ENCODE peak calls at places on chromosomes 7 and 10, in eight cellular contexts. One of them, this sample, is unnamed.

GRCh38 chr7:24477807-24478655 is 95.2 kb upstream of the PALS2 start:
- DNase-seq in sigmoid colon: no peak
- DNase-seq in PC-3: peak
- DNase-seq in GM20000: no peak
- DNase-seq in IMR-90: peak
- DNase-seq in dorsolateral prefrontal cortex: no peak
- DNase-seq in lung: no peak
- DNase-seq in MCF 10A: peak
- DNase-seq in this sample: peak

GRCh38 chr7:3164363-3164762 is 120.7 kb upstream of the CARD11 start:
- DNase-seq in sigmoid colon: no peak
- DNase-seq in PC-3: no peak
- DNase-seq in GM20000: no peak
- DNase-seq in IMR-90: no peak
- DNase-seq in dorsolateral prefrontal cortex: no peak
- DNase-seq in lung: no peak
- DNase-seq in MCF 10A: no peak
- DNase-seq in this sample: no peak

GRCh38 chr10:102153093-102153620 is 968 bp downstream of the NOLC1 start:
- DNase-seq in sigmoid colon: no peak
- DNase-seq in PC-3: no peak
- DNase-seq in GM20000: no peak
- DNase-seq in IMR-90: peak
- DNase-seq in dorsolateral prefrontal cortex: no peak
- DNase-seq in lung: no peak
- DNase-seq in MCF 10A: peak
- DNase-seq in this sample: no peak

GRCh38 chr10:125162181-125162906 is 2.0 kb upstream of the CTBP2 start:
- DNase-seq in sigmoid colon: peak
- DNase-seq in PC-3: peak
- DNase-seq in GM20000: no peak
- DNase-seq in IMR-90: no peak
- DNase-seq in dorsolateral prefrontal cortex: no peak
- DNase-seq in lung: no peak
- DNase-seq in MCF 10A: no peak
- DNase-seq in this sample: no peak

GRCh38 chr7:138163800-138164199 is 87.5 kb downstream of the AKR1D1 start:
- DNase-seq in sigmoid colon: no peak
- DNase-seq in PC-3: no peak
- DNase-seq in GM20000: no peak
- DNase-seq in IMR-90: no peak
- DNase-seq in dorsolateral prefrontal cortex: no peak
- DNase-seq in lung: no peak
- DNase-seq in MCF 10A: no peak
- DNase-seq in this sample: no peak

GRCh38 chr7:47194516-47194915 is 387.4 kb downstream of the TNS3 start:
- DNase-seq in sigmoid colon: no peak
- DNase-seq in PC-3: no peak
- DNase-seq in GM20000: no peak
- DNase-seq in IMR-90: no peak
- DNase-seq in dorsolateral prefrontal cortex: no peak
- DNase-seq in lung: no peak
- DNase-seq in MCF 10A: no peak
- DNase-seq in this sample: no peak

GRCh38 chr10:70458329-70459060 is 17.0 kb upstream of the NODAL start:
- DNase-seq in sigmoid colon: peak
- DNase-seq in PC-3: peak
- DNase-seq in GM20000: no peak
- DNase-seq in IMR-90: peak
- DNase-seq in dorsolateral prefrontal cortex: no peak
- DNase-seq in lung: peak
- DNase-seq in MCF 10A: no peak
- DNase-seq in this sample: peak

GRCh38 chr10:88330174-88330573 is 252.9 kb downstream of the RNLS start:
- DNase-seq in sigmoid colon: no peak
- DNase-seq in PC-3: no peak
- DNase-seq in GM20000: no peak
- DNase-seq in IMR-90: no peak
- DNase-seq in dorsolateral prefrontal cortex: no peak
- DNase-seq in lung: no peak
- DNase-seq in MCF 10A: peak
- DNase-seq in this sample: no peak

GRCh38 chr10:20962165-20962564 is 65.1 kb upstream of the NEBL start:
- DNase-seq in sigmoid colon: no peak
- DNase-seq in PC-3: no peak
- DNase-seq in GM20000: no peak
- DNase-seq in IMR-90: no peak
- DNase-seq in dorsolateral prefrontal cortex: no peak
- DNase-seq in lung: no peak
- DNase-seq in MCF 10A: peak
- DNase-seq in this sample: no peak

GRCh38 chr7:18468794-18469193 is 26.8 kb upstream of the HDAC9 start:
- DNase-seq in sigmoid colon: no peak
- DNase-seq in PC-3: no peak
- DNase-seq in GM20000: peak
- DNase-seq in IMR-90: no peak
- DNase-seq in dorsolateral prefrontal cortex: no peak
- DNase-seq in lung: no peak
- DNase-seq in MCF 10A: no peak
- DNase-seq in this sample: no peak

GRCh38 chr7:51472017-51472296 is 155.3 kb upstream of the COBL start:
- DNase-seq in sigmoid colon: no peak
- DNase-seq in PC-3: no peak
- DNase-seq in GM20000: no peak
- DNase-seq in IMR-90: no peak
- DNase-seq in dorsolateral prefrontal cortex: no peak
- DNase-seq in lung: no peak
- DNase-seq in MCF 10A: no peak
- DNase-seq in this sample: no peak

GRCh38 chr7:85489498-85489897 is 302.6 kb upstream of the SEMA3D start:
- DNase-seq in sigmoid colon: no peak
- DNase-seq in PC-3: peak
- DNase-seq in GM20000: no peak
- DNase-seq in IMR-90: peak
- DNase-seq in dorsolateral prefrontal cortex: no peak
- DNase-seq in lung: no peak
- DNase-seq in MCF 10A: no peak
- DNase-seq in this sample: peak

GRCh38 chr7:79180533-79180932 is 272.9 kb downstream of the MAGI2 start:
- DNase-seq in sigmoid colon: no peak
- DNase-seq in PC-3: no peak
- DNase-seq in GM20000: no peak
- DNase-seq in IMR-90: no peak
- DNase-seq in dorsolateral prefrontal cortex: no peak
- DNase-seq in lung: no peak
- DNase-seq in MCF 10A: no peak
- DNase-seq in this sample: peak

GRCh38 chr10:101557541-101557940 is 30.5 kb downstream of the POLL start:
- DNase-seq in sigmoid colon: no peak
- DNase-seq in PC-3: no peak
- DNase-seq in GM20000: no peak
- DNase-seq in IMR-90: no peak
- DNase-seq in dorsolateral prefrontal cortex: no peak
- DNase-seq in lung: no peak
- DNase-seq in MCF 10A: no peak
- DNase-seq in this sample: no peak

GRCh38 chr7:149226840-149227494 is 12.5 kb upstream of the ZNF212 start:
- DNase-seq in sigmoid colon: no peak
- DNase-seq in PC-3: no peak
- DNase-seq in GM20000: no peak
- DNase-seq in IMR-90: no peak
- DNase-seq in dorsolateral prefrontal cortex: no peak
- DNase-seq in lung: no peak
- DNase-seq in MCF 10A: peak
- DNase-seq in this sample: no peak

GRCh38 chr10:34584164-34584563 is 230.9 kb downstream of the PARD3 start:
- DNase-seq in sigmoid colon: no peak
- DNase-seq in PC-3: peak
- DNase-seq in GM20000: no peak
- DNase-seq in IMR-90: peak
- DNase-seq in dorsolateral prefrontal cortex: no peak
- DNase-seq in lung: no peak
- DNase-seq in MCF 10A: peak
- DNase-seq in this sample: peak

GRCh38 chr10:11110499-11110898 is 92.8 kb downstream of the CELF2 start:
- DNase-seq in sigmoid colon: peak
- DNase-seq in PC-3: no peak
- DNase-seq in GM20000: no peak
- DNase-seq in IMR-90: no peak
- DNase-seq in dorsolateral prefrontal cortex: no peak
- DNase-seq in lung: no peak
- DNase-seq in MCF 10A: no peak
- DNase-seq in this sample: no peak

GRCh38 chr10:11147723-11148122 is 130.1 kb downstream of the CELF2 start:
- DNase-seq in sigmoid colon: no peak
- DNase-seq in PC-3: no peak
- DNase-seq in GM20000: no peak
- DNase-seq in IMR-90: no peak
- DNase-seq in dorsolateral prefrontal cortex: no peak
- DNase-seq in lung: no peak
- DNase-seq in MCF 10A: no peak
- DNase-seq in this sample: no peak

GRCh38 chr7:141366098-141366621 is 185.1 kb upstream of the AGK start:
- DNase-seq in sigmoid colon: no peak
- DNase-seq in PC-3: no peak
- DNase-seq in GM20000: no peak
- DNase-seq in IMR-90: no peak
- DNase-seq in dorsolateral prefrontal cortex: no peak
- DNase-seq in lung: no peak
- DNase-seq in MCF 10A: peak
- DNase-seq in this sample: no peak

GRCh38 chr7:122006687-122007086 is 133.7 kb downstream of the PTPRZ1 start:
- DNase-seq in sigmoid colon: no peak
- DNase-seq in PC-3: peak
- DNase-seq in GM20000: no peak
- DNase-seq in IMR-90: no peak
- DNase-seq in dorsolateral prefrontal cortex: no peak
- DNase-seq in lung: no peak
- DNase-seq in MCF 10A: peak
- DNase-seq in this sample: no peak
- TF ChIP-seq CTCF in sigmoid colon: no peak
- TF ChIP-seq CTCF in PC-3: no peak
- TF ChIP-seq CTCF in GM20000: no peak
- TF ChIP-seq CTCF in IMR-90: no peak
- TF ChIP-seq CTCF in dorsolateral prefrontal cortex: no peak
- TF ChIP-seq CTCF in lung: no peak
- TF ChIP-seq CTCF in MCF 10A: no peak
- TF ChIP-seq CTCF in this sample: no peak

GRCh38 chr10:96560970-96561887 is 25.6 kb downstream of the TM9SF3 start:
- DNase-seq in sigmoid colon: no peak
- DNase-seq in PC-3: peak
- DNase-seq in GM20000: no peak
- DNase-seq in IMR-90: peak
- DNase-seq in dorsolateral prefrontal cortex: no peak
- DNase-seq in lung: no peak
- DNase-seq in MCF 10A: peak
- DNase-seq in this sample: no peak

GRCh38 chr10:96560489-96560888 is 26.3 kb downstream of the TM9SF3 start:
- DNase-seq in sigmoid colon: no peak
- DNase-seq in PC-3: no peak
- DNase-seq in GM20000: no peak
- DNase-seq in IMR-90: no peak
- DNase-seq in dorsolateral prefrontal cortex: no peak
- DNase-seq in lung: no peak
- DNase-seq in MCF 10A: no peak
- DNase-seq in this sample: no peak

GRCh38 chr10:96556003-96556402 is 30.8 kb downstream of the TM9SF3 start:
- DNase-seq in sigmoid colon: no peak
- DNase-seq in PC-3: peak
- DNase-seq in GM20000: no peak
- DNase-seq in IMR-90: no peak
- DNase-seq in dorsolateral prefrontal cortex: no peak
- DNase-seq in lung: no peak
- DNase-seq in MCF 10A: peak
- DNase-seq in this sample: no peak
- TF ChIP-seq CTCF in sigmoid colon: peak
- TF ChIP-seq CTCF in PC-3: peak
- TF ChIP-seq CTCF in GM20000: peak
- TF ChIP-seq CTCF in IMR-90: peak
- TF ChIP-seq CTCF in dorsolateral prefrontal cortex: peak
- TF ChIP-seq CTCF in lung: no peak
- TF ChIP-seq CTCF in MCF 10A: peak
- TF ChIP-seq CTCF in this sample: peak

DNA sequence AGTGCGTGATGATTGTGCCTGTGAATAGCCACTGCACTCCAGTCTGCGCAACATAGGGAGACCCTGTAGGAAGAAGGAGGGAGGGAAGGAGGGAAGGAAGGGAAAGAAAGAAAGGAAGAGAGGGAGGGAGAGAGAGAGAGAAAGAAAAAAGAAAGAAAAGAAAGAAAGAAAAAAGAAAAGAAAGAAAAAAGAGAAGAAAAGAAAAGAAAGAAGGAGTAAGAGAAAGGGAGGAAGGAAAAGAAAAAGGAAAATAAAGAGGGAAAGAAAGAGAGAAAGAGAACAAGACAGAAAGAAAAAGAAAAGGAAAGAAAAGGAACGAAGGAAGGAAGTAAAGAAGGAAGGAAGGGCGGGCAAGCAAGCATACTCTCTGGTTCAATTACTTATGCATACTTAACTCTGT is 112.9 kb upstream of the ANK3 start:
- DNase-seq in sigmoid colon: no peak
- DNase-seq in PC-3: no peak
- DNase-seq in GM20000: no peak
- DNase-seq in IMR-90: no peak
- DNase-seq in dorsolateral prefrontal cortex: no peak
- DNase-seq in lung: no peak
- DNase-seq in MCF 10A: no peak
- DNase-seq in this sample: no peak
- TF ChIP-seq CTCF in sigmoid colon: no peak
- TF ChIP-seq CTCF in PC-3: no peak
- TF ChIP-seq CTCF in GM20000: no peak
- TF ChIP-seq CTCF in IMR-90: no peak
- TF ChIP-seq CTCF in dorsolateral prefrontal cortex: no peak
- TF ChIP-seq CTCF in lung: no peak
- TF ChIP-seq CTCF in MCF 10A: no peak
- TF ChIP-seq CTCF in this sample: no peak

DNA sequence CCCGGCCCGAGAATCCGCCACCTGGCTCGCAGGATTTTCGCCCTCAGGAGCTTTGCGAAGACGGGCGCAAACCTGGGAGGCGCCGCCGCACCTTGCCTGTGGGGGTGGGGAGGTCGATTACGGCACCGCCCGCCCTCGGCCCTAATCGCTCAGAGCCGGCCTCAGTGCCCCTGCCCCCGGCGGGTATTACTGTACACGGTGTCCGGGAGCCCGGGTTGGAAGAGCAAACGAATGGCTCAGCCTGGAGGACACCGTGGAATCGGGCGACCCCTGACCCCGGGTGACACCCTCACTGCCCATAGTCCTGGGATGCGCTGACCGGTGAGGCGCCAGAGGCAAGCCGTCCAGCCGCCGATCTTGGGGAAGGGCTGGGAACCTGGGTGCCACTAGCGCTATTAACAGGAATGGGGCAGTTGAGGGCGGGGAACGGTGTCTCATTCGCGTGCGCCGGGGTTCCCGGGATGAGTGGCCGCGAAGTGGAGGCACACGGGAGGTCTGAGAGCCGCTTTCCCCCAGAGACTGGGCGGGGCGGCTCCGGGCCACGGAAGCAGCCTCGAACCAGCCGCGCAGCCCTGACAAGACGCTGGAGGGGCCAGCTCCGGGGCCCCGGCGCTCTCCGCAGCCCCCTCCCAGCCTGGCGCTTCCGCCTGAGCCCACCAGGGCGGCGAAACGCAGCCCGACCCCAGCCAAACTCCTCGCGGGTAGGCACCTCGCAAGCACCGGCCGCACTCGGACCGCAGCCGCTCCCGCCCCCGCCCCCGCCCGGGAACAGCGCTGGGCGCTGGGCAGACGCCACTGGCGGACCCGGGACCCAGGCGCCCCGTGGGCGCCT is 167.5 kb downstream of the NRF1 start:
- DNase-seq in sigmoid colon: no peak
- DNase-seq in PC-3: peak
- DNase-seq in GM20000: peak
- DNase-seq in IMR-90: no peak
- DNase-seq in dorsolateral prefrontal cortex: no peak
- DNase-seq in lung: no peak
- DNase-seq in MCF 10A: peak
- DNase-seq in this sample: no peak
- TF ChIP-seq CTCF in sigmoid colon: no peak
- TF ChIP-seq CTCF in PC-3: no peak
- TF ChIP-seq CTCF in GM20000: no peak
- TF ChIP-seq CTCF in IMR-90: peak
- TF ChIP-seq CTCF in dorsolateral prefrontal cortex: no peak
- TF ChIP-seq CTCF in lung: no peak
- TF ChIP-seq CTCF in MCF 10A: no peak
- TF ChIP-seq CTCF in this sample: no peak

This sample was measured in astrocyte of the cerebellum.